ENCODE peak calls at places on chromosome 6, in seven cellular contexts. J is HCT116, M is aorta, W is A549, P is osteoblast, G is colonic mucosa, Y is heart left ventricle. V is an unnamed sample.

GRCh38 chr6:72788188-72788587 is 166.3 kb downstream of the KCNQ5 start:
- DNase-seq in P (peak; percentile 13), W (peak; percentile 5), Y (no peak), J (no peak), M (no peak), G (no peak), V (peak; percentile 62)

GRCh38 chr6:105981002-105981887 is 104.9 kb upstream of the PRDM1 start:
- DNase-seq in Y (no peak), M (peak; percentile 62), G (peak; percentile 34), W (no peak), P (peak; percentile 86), J (no peak), V (no peak)

GRCh38 chr6:27106382-27106781 is 141.1 kb upstream of the PRSS16 start:
- DNase-seq in W (no peak), G (no peak), P (no peak), J (no peak), M (no peak), Y (no peak), V (no peak)

GRCh38 chr6:144339859-144340452 is 54.8 kb downstream of the UTRN start:
- DNase-seq in J (no peak), M (no peak), W (no peak), P (no peak), G (peak; percentile 57), Y (no peak), V (no peak)

GRCh38 chr6:3706547-3707467 is 44.7 kb downstream of the PXDC1 start:
- DNase-seq in G (no peak), Y (no peak), W (no peak), J (no peak), P (no peak), M (no peak), V (no peak)

GRCh38 chr6:125986956-125987617 is 747 bp downstream of the TRMT11 start:
- DNase-seq in W (peak; percentile 22), M (no peak), P (peak; percentile 49), G (no peak), J (peak; percentile 21), Y (no peak), V (peak; percentile 8)

GRCh38 chr6:25652007-25652515 is at the start of gene SCGN:
- DNase-seq in W (peak; percentile 5), Y (peak; percentile 57), J (no peak), G (peak; percentile 56), M (peak; percentile 67), P (peak; percentile 84), V (peak; percentile 49)

GRCh38 chr6:1524040-1524480 is 85.7 kb upstream of the FOXC1 start:
- DNase-seq in M (peak; percentile 85), P (peak; percentile 95), W (peak; percentile 32), J (peak; percentile 70), G (peak; percentile 80), Y (peak; percentile 57), V (peak; percentile 27)

GRCh38 chr6:128731249-128732165 is 151.4 kb upstream of the LAMA2 start:
- DNase-seq in W (peak; percentile 8), M (no peak), Y (no peak), J (peak; percentile 40), G (no peak), P (no peak), V (peak; percentile 65)

GRCh38 chr6:2155206-2155605 is 90.2 kb downstream of the GMDS start:
- DNase-seq in J (no peak), W (no peak), P (no peak), Y (no peak), M (no peak), G (no peak), V (no peak)

GRCh38 chr6:97440590-97441176 is 157.7 kb upstream of the MMS22L start:
- DNase-seq in G (no peak), J (peak; percentile 46), P (no peak), Y (no peak), W (peak; percentile 0), M (no peak), V (peak; percentile 22)

GRCh38 chr6:166496460-166496859 is 90.0 kb downstream of the RAMACL start:
- DNase-seq in G (no peak), Y (no peak), M (no peak), W (no peak), P (peak; percentile 23), J (no peak), V (no peak)

GRCh38 chr6:31736026-31736767 is at the start of gene CLIC1:
- DNase-seq in J (no peak), Y (peak; percentile 87), P (peak; percentile 98), G (peak; percentile 95), W (peak; percentile 84), M (peak; percentile 93), V (peak; percentile 71)

GRCh38 chr6:17865798-17866725 is 121.4 kb downstream of the KIF13A start:
- DNase-seq in P (peak; percentile 76), J (peak; percentile 98), W (peak; percentile 57), M (peak; percentile 91), Y (peak; percentile 64), G (peak; percentile 44), V (peak; percentile 92)

GRCh38 chr6:75907444-75907843 is 158.4 kb downstream of the MYO6 start:
- DNase-seq in J (no peak), Y (no peak), M (no peak), G (no peak), P (no peak), W (no peak), V (no peak)

GRCh38 chr6:69416739-69417138 is 380.1 kb downstream of the LMBRD1 start:
- DNase-seq in P (no peak), J (no peak), G (no peak), W (no peak), Y (no peak), M (no peak), V (peak; percentile 9)

GRCh38 chr6:157390273-157391060 is 9.5 kb downstream of the ZDHHC14 start:
- DNase-seq in Y (no peak), W (no peak), M (no peak), J (no peak), P (no peak), G (no peak), V (no peak)

GRCh38 chr6:150813319-150813992 is 52.0 kb upstream of the MTHFD1L start:
- DNase-seq in J (peak; percentile 92), Y (no peak), M (no peak), G (peak; percentile 28), P (peak; percentile 32), W (no peak), V (peak; percentile 56)

GRCh38 chr6:165573671-165574070 is 89.4 kb downstream of the PDE10A start:
- DNase-seq in P (no peak), W (peak; percentile 34), Y (peak; percentile 80), M (peak; percentile 44), J (peak; percentile 16), G (no peak), V (no peak)

GRCh38 chr6:85354761-85355618 is 94.9 kb upstream of the NT5E start:
- DNase-seq in M (peak; percentile 79), J (peak; percentile 57), W (peak; percentile 33), G (peak; percentile 84), Y (peak; percentile 44), P (no peak), V (peak; percentile 71)

GRCh38 chr6:161128680-161129196 is 137.2 kb downstream of the MAP3K4 start:
- DNase-seq in P (no peak), J (peak; percentile 21), Y (no peak), M (no peak), G (no peak), W (no peak), V (no peak)

GRCh38 chr6:151240861-151241642 is 1.3 kb downstream of the AKAP12 start:
- DNase-seq in J (no peak), M (peak; percentile 74), P (peak; percentile 86), G (peak; percentile 21), Y (peak; percentile 16), W (peak; percentile 40), V (peak; percentile 68)

GRCh38 chr6:10397756-10398438 is 17.0 kb downstream of the TFAP2A start:
- DNase-seq in G (no peak), J (no peak), P (no peak), W (no peak), M (no peak), Y (no peak), V (no peak)

GRCh38 chr6:10395946-10396577 is 18.8 kb downstream of the TFAP2A start:
- DNase-seq in W (no peak), Y (no peak), P (no peak), M (no peak), G (no peak), J (no peak), V (no peak)

GRCh38 chr6:10393544-10394225 is 21.2 kb downstream of the TFAP2A start:
- DNase-seq in Y (no peak), G (no peak), P (no peak), M (no peak), W (no peak), J (no peak), V (no peak)

GRCh38 chr6:10396775-10397174 is 18.1 kb downstream of the TFAP2A start:
- DNase-seq in P (no peak), Y (no peak), J (no peak), W (no peak), M (no peak), G (no peak), V (no peak)

GRCh38 chr6:10395171-10395945 is 19.5 kb downstream of the TFAP2A start:
- DNase-seq in J (no peak), M (no peak), G (no peak), W (no peak), P (no peak), Y (no peak), V (no peak)
- H3K4me3 ChIP-seq in J (no peak overlapping the region), M (no peak overlapping the region), G (no peak overlapping the region), W (no peak overlapping the region), P (no peak overlapping the region), Y (no peak overlapping the region), V (no peak overlapping the region)

DNA sequence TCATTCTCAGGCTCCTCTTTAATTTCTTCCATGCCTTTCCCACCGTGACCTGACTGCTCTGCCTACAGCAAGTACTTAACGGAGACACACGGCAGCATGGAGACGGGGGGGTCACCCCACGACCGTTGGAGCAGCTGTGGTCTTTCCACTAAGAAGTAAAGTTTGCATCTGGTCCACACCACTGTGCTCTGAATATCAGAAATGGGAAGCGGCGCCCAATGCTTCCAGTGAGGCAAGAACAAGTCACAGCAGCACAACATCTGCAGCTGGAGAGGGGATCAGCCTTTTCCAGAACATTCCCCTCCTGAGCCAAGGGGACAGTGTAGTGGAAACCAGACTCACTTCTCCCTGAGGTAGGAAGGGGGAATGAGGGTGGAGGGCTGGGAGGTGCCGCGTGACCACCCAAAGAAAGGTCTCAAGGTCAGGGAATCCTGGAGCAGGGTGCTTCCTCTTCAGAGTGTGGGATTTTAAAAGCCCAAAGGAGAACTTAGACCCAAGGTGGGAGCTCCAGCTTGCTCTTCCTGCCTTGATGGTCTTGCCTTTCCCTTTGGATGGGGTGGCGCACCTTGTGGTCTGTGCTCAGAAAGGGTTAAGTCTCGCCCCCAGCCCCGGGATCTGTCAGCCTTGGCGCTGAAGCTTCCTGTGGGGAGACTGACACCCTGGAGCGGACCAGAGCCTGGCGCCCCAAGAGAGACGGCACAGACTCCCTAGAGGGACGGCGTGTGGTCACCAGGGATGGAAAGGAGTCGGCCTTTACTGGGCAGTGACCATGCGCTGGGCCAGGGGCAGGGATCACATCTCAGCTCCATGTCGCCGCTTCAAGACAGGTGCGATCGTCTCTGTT is 25.6 kb upstream of the SMOC2 start:
- DNase-seq in J (no peak), G (no peak), W (no peak), Y (peak; percentile 47), P (peak; percentile 65), M (no peak), V (no peak)
- H3K4me3 ChIP-seq in J (no peak overlapping the region), G (no peak overlapping the region), W (no peak overlapping the region), Y (no peak overlapping the region), P (no peak overlapping the region), M (no peak overlapping the region), V (no peak overlapping the region)

GRCh38 chr6:159973951-159974350 is 5.1 kb downstream of the IGF2R start:
- DNase-seq in W (peak; percentile 7), G (no peak), Y (no peak), M (no peak), J (no peak), P (no peak), V (peak; percentile 74)
- H3K4me3 ChIP-seq in W (no peak overlapping the region), G (no peak overlapping the region), Y (no peak overlapping the region), M (no peak overlapping the region), J (no peak overlapping the region), P (no peak overlapping the region), V (no peak overlapping the region)

GRCh38 chr6:44275749-44276648 is 5.7 kb downstream of the TMEM151B start:
- DNase-seq in Y (no peak), J (no peak), M (no peak), P (peak; percentile 84), W (no peak), G (no peak), V (no peak)
- H3K4me3 ChIP-seq in Y (peak overlapping the region; percentile 43), J (no peak overlapping the region), M (peak overlapping the region; percentile 3), P (no peak overlapping the region), W (no peak overlapping the region), G (peak overlapping the region; percentile 13), V (no peak overlapping the region)

V was measured in AG10803.